ENCODE peak calls at places on chromosomes 12 and 14, in eight cellular contexts. V, F, T, Z, X, C, H and N are unnamed samples.

GRCh38 chr12:9106067-9106466 is 9.7 kb downstream of the A2M start:
- DNase-seq in V (no peak), F (no peak), T (no peak), Z (no peak), X (no peak), C (no peak), H (no peak), N (no peak)

GRCh38 chr12:54933381-54933780 is 51.2 kb downstream of the TESPA1 start:
- DNase-seq in V (peak; percentile 20), F (peak; percentile 5), T (no peak), Z (no peak), X (no peak), C (no peak), H (no peak), N (peak; percentile 55)

GRCh38 chr14:38357557-38357956 is 101.7 kb upstream of the CLEC14A start:
- DNase-seq in V (no peak), F (peak; percentile 75), T (no peak), Z (no peak), X (no peak), C (peak; percentile 80), H (peak; percentile 25), N (no peak)

GRCh38 chr12:121089031-121089812 is 43.5 kb upstream of the P2RX7 start:
- DNase-seq in V (peak; percentile 39), F (no peak), T (no peak), Z (no peak), X (no peak), C (no peak), H (no peak), N (no peak)

GRCh38 chr12:124923906-124924734 is 9.7 kb upstream of the UBC start:
- DNase-seq in V (peak; percentile 67), F (peak; percentile 94), T (no peak), Z (peak; percentile 61), X (no peak), C (no peak), H (no peak), N (peak; percentile 51)

GRCh38 chr14:26276757-26277156 is 321.1 kb downstream of the NOVA1 start:
- DNase-seq in V (peak; percentile 57), F (no peak), T (no peak), Z (no peak), X (no peak), C (no peak), H (no peak), N (no peak)

GRCh38 chr12:109934026-109934425 is 34.0 kb downstream of the TCHP start:
- DNase-seq in V (peak; percentile 57), F (no peak), T (peak; percentile 23), Z (peak; percentile 7), X (no peak), C (no peak), H (no peak), N (no peak)

GRCh38 chr14:68655021-68655811 is 137.7 kb downstream of the ZFP36L1 start:
- DNase-seq in V (peak; percentile 30), F (peak; percentile 44), T (no peak), Z (peak; percentile 54), X (no peak), C (no peak), H (no peak), N (peak; percentile 31)

GRCh38 chr14:74973003-74973614 is 17.7 kb upstream of the PGF start:
- DNase-seq in V (no peak), F (no peak), T (no peak), Z (peak; percentile 75), X (peak; percentile 84), C (no peak), H (peak; percentile 84), N (no peak)

GRCh38 chr12:121872546-121873223 is 14.0 kb upstream of the HPD start:
- DNase-seq in V (peak; percentile 28), F (peak; percentile 99), T (peak; percentile 68), Z (no peak), X (peak; percentile 55), C (peak; percentile 95), H (peak; percentile 9), N (no peak)

GRCh38 chr14:56180754-56181542 is 62.7 kb downstream of the PELI2 start:
- DNase-seq in V (peak; percentile 11), F (no peak), T (no peak), Z (no peak), X (no peak), C (no peak), H (no peak), N (peak; percentile 42)

GRCh38 chr14:24984846-24985589 is 64.9 kb downstream of the STXBP6 start:
- DNase-seq in V (no peak), F (peak; percentile 92), T (no peak), Z (no peak), X (no peak), C (no peak), H (peak; percentile 52), N (no peak)

GRCh38 chr14:52314521-52315354 is 626 bp downstream of the PTGER2 start:
- DNase-seq in V (no peak), F (no peak), T (peak; percentile 4), Z (peak; percentile 68), X (peak; percentile 34), C (no peak), H (no peak), N (no peak)

GRCh38 chr12:43602738-43603137 is 50.7 kb upstream of the ADAMTS20 start:
- DNase-seq in V (no peak), F (no peak), T (no peak), Z (no peak), X (no peak), C (no peak), H (no peak), N (no peak)

GRCh38 chr14:36988568-36988967 is 183.8 kb downstream of the SLC25A21 start:
- DNase-seq in V (no peak), F (no peak), T (no peak), Z (no peak), X (no peak), C (no peak), H (no peak), N (no peak)

GRCh38 chr14:104020471-104020870 is 65.0 kb upstream of the ASPG start:
- DNase-seq in V (no peak), F (no peak), T (no peak), Z (no peak), X (no peak), C (no peak), H (no peak), N (no peak)

GRCh38 chr12:104280703-104281458 is 22.7 kb upstream of the EID3 start:
- DNase-seq in V (no peak), F (peak; percentile 94), T (no peak), Z (no peak), X (no peak), C (peak; percentile 82), H (no peak), N (peak; percentile 76)

GRCh38 chr14:63273717-63274673 is 44.7 kb downstream of the GPHB5 start:
- DNase-seq in V (peak; percentile 2), F (no peak), T (no peak), Z (no peak), X (peak; percentile 33), C (no peak), H (peak; percentile 62), N (no peak)

GRCh38 chr12:76697849-76698248 is 66.1 kb upstream of the ZDHHC17 start:
- DNase-seq in V (no peak), F (no peak), T (no peak), Z (no peak), X (no peak), C (no peak), H (no peak), N (no peak)

GRCh38 chr12:66387067-66387466 is 84.8 kb downstream of the HELB start:
- DNase-seq in V (no peak), F (no peak), T (no peak), Z (no peak), X (no peak), C (no peak), H (no peak), N (no peak)

GRCh38 chr12:53939141-53940108 is 794 bp downstream of the HOXC13 start:
- DNase-seq in V (no peak), F (peak; percentile 48), T (no peak), Z (no peak), X (no peak), C (no peak), H (no peak), N (no peak)

GRCh38 chr12:943051-943450 is 6.4 kb downstream of the RAD52 start:
- DNase-seq in V (no peak), F (no peak), T (no peak), Z (no peak), X (no peak), C (no peak), H (peak; percentile 36), N (no peak)

GRCh38 chr14:103019827-103020226 is 37.5 kb downstream of the CDC42BPB start:
- DNase-seq in V (no peak), F (peak; percentile 63), T (no peak), Z (no peak), X (no peak), C (no peak), H (no peak), N (peak; percentile 70)

GRCh38 chr12:64104376-64104775 is 117.7 kb downstream of the KICS2 start:
- DNase-seq in V (no peak), F (peak; percentile 77), T (no peak), Z (no peak), X (no peak), C (no peak), H (no peak), N (no peak)